ENCODE peak calls at places on chromosomes 6 and 20, in ten cellular contexts. D, N, E, A, X, V, F, L, H and W are unnamed samples.
A peak's percentile ranks its signal among the peaks of the same experiment; 100 is the strongest.

GRCh38 chr20:44711237-44711636 is 3.9 kb upstream of the CCN5 start:
- DNase-seq in A (no peak), H (no peak), N (no peak), E (no peak), D (no peak), L (no peak), X (peak; percentile 87), F (no peak), V (no peak), W (no peak)

GRCh38 chr20:45345104-45345936 is 2.9 kb downstream of the SDC4 start:
- DNase-seq in X (no peak), A (peak; percentile 94), L (no peak), F (no peak), H (no peak), V (no peak), D (peak; percentile 73), E (no peak), N (peak; percentile 83), W (no peak)

GRCh38 chr6:15893556-15894253 is 230.9 kb upstream of the DTNBP1 start:
- DNase-seq in V (no peak), E (no peak), X (peak; percentile 28), L (no peak), N (no peak), A (no peak), F (no peak), H (peak; percentile 16), D (no peak), W (no peak)

GRCh38 chr20:42018979-42019378 is 400.8 kb upstream of the CHD6 start:
- DNase-seq in D (no peak), F (no peak), H (peak; percentile 22), V (no peak), E (no peak), X (no peak), N (no peak), L (no peak), A (no peak), W (no peak)

GRCh38 chr6:42714098-42714761 is 8.2 kb downstream of the PRPH2 start:
- DNase-seq in H (no peak), E (no peak), N (no peak), A (no peak), D (no peak), L (no peak), F (no peak), X (peak; percentile 78), V (no peak), W (no peak)

GRCh38 chr20:63056236-63057132 is 49.7 kb upstream of the BHLHE23 start:
- DNase-seq in D (peak; percentile 67), X (peak; percentile 31), V (peak; percentile 60), E (no peak), H (no peak), L (peak; percentile 17), F (peak; percentile 82), A (peak; percentile 63), N (peak; percentile 20), W (no peak)

GRCh38 chr6:34021839-34022190 is 124.1 kb downstream of the GRM4 start:
- DNase-seq in N (no peak), A (no peak), D (no peak), H (no peak), X (no peak), L (no peak), E (no peak), F (no peak), V (no peak), W (no peak)

GRCh38 chr6:167232355-167232754 is 58.8 kb upstream of the UNC93A start:
- DNase-seq in F (no peak), X (no peak), A (no peak), E (no peak), D (no peak), L (no peak), V (no peak), H (peak; percentile 68), N (no peak), W (no peak)

GRCh38 chr20:1846341-1846740 is 48.9 kb upstream of the SIRPA start:
- DNase-seq in X (no peak), E (no peak), A (no peak), H (no peak), V (no peak), D (no peak), N (no peak), F (no peak), L (no peak), W (no peak)

GRCh38 chr20:11544029-11544678 is 373.5 kb upstream of the BTBD3 start:
- DNase-seq in V (no peak), X (peak; percentile 83), H (peak; percentile 72), E (peak; percentile 43), L (no peak), F (no peak), D (no peak), A (no peak), N (peak; percentile 25), W (peak; percentile 25)

GRCh38 chr6:167827062-167827587 is 414 bp downstream of the AFDN start:
- DNase-seq in E (no peak), L (peak; percentile 26), V (no peak), X (peak; percentile 50), A (peak; percentile 74), F (peak; percentile 88), D (peak; percentile 79), H (no peak), N (peak; percentile 46), W (no peak)

GRCh38 chr20:20338133-20338730 is 29.7 kb upstream of the INSM1 start:
- DNase-seq in N (no peak), X (no peak), F (no peak), D (no peak), V (no peak), A (no peak), E (no peak), H (no peak), L (no peak), W (no peak)

GRCh38 chr6:99492137-99492536 is 23.1 kb downstream of the USP45 start:
- DNase-seq in H (no peak), F (no peak), E (no peak), D (no peak), L (no peak), N (no peak), V (no peak), X (no peak), A (no peak), W (no peak)
- H3K4me3 ChIP-seq in H (no peak overlapping the region), F (no peak overlapping the region), E (no peak overlapping the region), D (no peak overlapping the region), L (no peak overlapping the region), N (no peak overlapping the region), V (no peak overlapping the region), X (no peak overlapping the region), A (no peak overlapping the region), W (no peak overlapping the region)

DNA sequence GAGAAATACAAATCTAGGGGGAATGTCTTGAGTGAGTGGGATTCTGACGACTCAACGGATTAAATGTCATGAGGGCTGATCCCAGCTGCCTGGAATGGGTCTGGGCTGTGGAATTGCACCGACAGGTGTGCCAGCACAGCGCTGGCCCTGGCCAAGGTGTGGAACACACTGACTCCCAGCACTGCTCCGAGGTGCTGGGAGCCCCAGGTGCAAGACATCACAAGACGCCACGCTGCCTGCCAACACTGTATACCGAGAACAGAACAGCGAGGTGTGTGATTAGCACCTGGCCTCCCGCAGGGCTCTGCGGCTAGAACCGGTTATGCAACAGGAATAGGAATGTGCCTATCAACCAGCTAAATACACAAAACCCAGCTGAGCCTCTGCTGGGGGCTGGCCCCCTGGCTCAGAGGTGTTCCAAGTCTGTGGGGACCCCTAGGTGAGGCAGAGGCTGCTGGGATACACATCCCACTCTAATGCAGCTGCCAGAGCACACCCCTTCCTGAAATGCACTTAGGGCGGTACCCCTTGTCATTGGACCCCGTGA is 24.8 kb upstream of the APMAP start:
- DNase-seq in X (no peak), L (no peak), H (peak; percentile 64), N (peak; percentile 98), V (no peak), A (peak; percentile 91), F (peak; percentile 54), D (peak; percentile 97), E (no peak), W (no peak)
- H3K4me3 ChIP-seq in X (no peak overlapping the region), L (no peak overlapping the region), H (no peak overlapping the region), N (no peak overlapping the region), V (no peak overlapping the region), A (no peak overlapping the region), F (no peak overlapping the region), D (no peak overlapping the region), E (no peak overlapping the region), W (no peak overlapping the region)

DNA sequence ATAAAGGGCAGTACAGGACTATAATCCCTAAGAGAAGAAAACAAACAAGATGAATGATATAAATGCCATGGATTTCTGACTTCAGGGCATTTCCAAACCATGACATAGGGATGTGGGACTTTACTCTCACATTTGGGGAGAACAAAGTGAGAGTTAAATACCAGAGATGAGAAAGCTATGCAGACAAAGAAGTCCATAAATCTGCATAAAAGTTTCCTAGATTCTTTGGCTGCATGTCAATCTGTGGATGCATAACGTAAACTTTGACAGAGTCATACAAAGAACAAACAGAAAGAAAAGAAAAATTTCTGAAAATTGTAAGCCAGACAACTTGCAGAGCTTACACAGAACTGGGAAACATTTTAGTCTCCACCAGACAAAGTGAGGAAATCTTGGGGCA is 11.7 kb downstream of the EPM2A start:
- DNase-seq in V (no peak), N (no peak), L (no peak), F (no peak), E (no peak), A (no peak), D (no peak), X (no peak), H (peak; percentile 17), W (no peak)
- H3K4me3 ChIP-seq in V (no peak overlapping the region), N (no peak overlapping the region), L (no peak overlapping the region), F (no peak overlapping the region), E (no peak overlapping the region), A (no peak overlapping the region), D (no peak overlapping the region), X (no peak overlapping the region), H (no peak overlapping the region), W (no peak overlapping the region)

GRCh38 chr6:25307805-25308494 is 28.8 kb downstream of the CARMIL1 start:
- DNase-seq in A (no peak), X (no peak), D (no peak), N (no peak), F (no peak), E (no peak), V (no peak), H (no peak), L (no peak), W (no peak)

GRCh38 chr6:25303234-25303633 is 24.1 kb downstream of the CARMIL1 start:
- DNase-seq in X (no peak), F (no peak), H (no peak), A (no peak), L (no peak), D (no peak), N (no peak), V (no peak), E (no peak), W (no peak)

GRCh38 chr6:25309886-25310285 is 30.7 kb downstream of the CARMIL1 start:
- DNase-seq in V (no peak), H (no peak), A (no peak), E (no peak), N (no peak), D (no peak), X (no peak), F (no peak), L (no peak), W (no peak)

GRCh38 chr6:25302677-25303128 is 23.5 kb downstream of the CARMIL1 start:
- DNase-seq in V (no peak), F (no peak), N (no peak), L (no peak), D (no peak), X (peak; percentile 81), E (peak; percentile 82), A (no peak), H (no peak), W (peak; percentile 65)

DNA sequence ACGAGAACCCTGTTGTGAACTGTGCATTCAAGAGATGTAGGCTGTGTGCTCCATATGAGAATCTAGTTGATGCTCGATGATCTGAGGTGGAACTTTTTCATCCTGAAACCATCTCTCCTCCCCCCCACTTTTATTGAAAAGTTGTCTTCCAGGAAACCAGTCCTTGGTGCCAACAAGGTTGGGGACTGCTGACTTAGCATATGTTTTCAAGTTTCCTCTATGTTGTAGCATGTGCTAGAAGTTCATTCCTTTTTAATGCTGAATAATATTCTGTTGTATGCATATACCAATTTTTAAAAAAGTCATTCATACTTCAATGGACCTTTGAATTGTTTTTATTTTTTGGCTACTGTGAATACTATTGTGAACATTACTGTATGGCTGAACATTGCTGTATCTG is 27.2 kb downstream of the CARMIL1 start:
- DNase-seq in H (no peak), E (no peak), A (no peak), N (no peak), F (no peak), L (no peak), V (no peak), D (no peak), X (no peak), W (no peak)
- H3K4me3 ChIP-seq in H (no peak overlapping the region), E (no peak overlapping the region), A (no peak overlapping the region), N (no peak overlapping the region), F (no peak overlapping the region), L (no peak overlapping the region), V (no peak overlapping the region), D (no peak overlapping the region), X (no peak overlapping the region), W (no peak overlapping the region)